ENCODE peak calls at places on chromosomes 6 and 20, in five cellular contexts. V, C, G, J and M are unnamed samples.

GRCh38 chr6:79391511-79391910 is 145.7 kb downstream of the LCA5 start:
- DNase-seq in G (no peak), C (no peak), J (no peak), V (no peak), M (no peak)

GRCh38 chr20:7113577-7114466 is 346.3 kb downstream of the BMP2 start:
- DNase-seq in G (peak; percentile 5), C (peak; percentile 1), V (peak; percentile 60), J (peak; percentile 19), M (no peak)

GRCh38 chr6:137638926-137639706 is 144.9 kb upstream of the OLIG3 start:
- DNase-seq in J (no peak), G (no peak), V (no peak), C (no peak), M (no peak)

GRCh38 chr6:165218816-165219215 is 90.6 kb downstream of the C6orf118 start:
- DNase-seq in C (no peak), G (no peak), J (no peak), V (no peak), M (no peak)

GRCh38 chr6:63804381-63804956 is 168.9 kb downstream of the PHF3 start:
- DNase-seq in V (no peak), C (peak; percentile 95), G (no peak), J (no peak), M (no peak)

GRCh38 chr20:33209789-33210188 is 7.4 kb upstream of the BPIFA3 start:
- DNase-seq in C (peak; percentile 52), G (peak; percentile 61), V (peak; percentile 71), J (peak; percentile 35), M (peak; percentile 68)

GRCh38 chr6:45587229-45588060 is 209.7 kb upstream of the SUPT3H start:
- DNase-seq in C (no peak), V (no peak), J (no peak), G (no peak), M (no peak)

GRCh38 chr6:16419636-16420331 is 181.4 kb downstream of the GMPR start:
- DNase-seq in V (no peak), J (no peak), G (no peak), C (no peak), M (no peak)

GRCh38 chr6:168666751-168667427 is 225.9 kb downstream of the SMOC2 start:
- DNase-seq in G (no peak), V (peak; percentile 18), J (no peak), C (no peak), M (no peak)

GRCh38 chr6:11354019-11354418 is 121.6 kb upstream of the NEDD9 start:
- DNase-seq in G (no peak), V (no peak), C (peak; percentile 58), J (no peak), M (no peak)

GRCh38 chr6:105251689-105252088 is 71.9 kb upstream of the POPDC3 start:
- DNase-seq in J (no peak), G (no peak), C (no peak), V (no peak), M (no peak)

GRCh38 chr6:137705166-137706064 is 161.6 kb upstream of the TNFAIP3 start:
- DNase-seq in J (no peak), G (peak; percentile 76), C (peak; percentile 63), V (peak; percentile 56), M (no peak)

GRCh38 chr6:90918361-90918760 is 331.5 kb upstream of the MAP3K7 start:
- DNase-seq in J (no peak), C (no peak), G (no peak), V (no peak), M (no peak)

GRCh38 chr6:25017932-25018581 is 82.3 kb upstream of the RIPOR2 start:
- DNase-seq in C (peak; percentile 65), G (peak; percentile 62), V (no peak), J (no peak), M (peak; percentile 40)

GRCh38 chr20:42567409-42567808 is 622.3 kb downstream of the PTPRT start:
- DNase-seq in C (no peak), J (no peak), G (no peak), V (no peak), M (no peak)

GRCh38 chr6:46220351-46221220 is 49.8 kb upstream of the ENPP5 start:
- DNase-seq in V (no peak), J (no peak), C (no peak), G (no peak), M (no peak)

GRCh38 chr6:168182908-168183612 is 104.0 kb upstream of the FRMD1 start:
- DNase-seq in C (no peak), V (no peak), J (no peak), G (no peak), M (no peak)

GRCh38 chr20:11553603-11554002 is 364.1 kb upstream of the BTBD3 start:
- DNase-seq in G (no peak), V (no peak), C (peak; percentile 18), J (no peak), M (no peak)

GRCh38 chr6:15493437-15494168 is 169.2 kb downstream of the DTNBP1 start:
- DNase-seq in J (no peak), G (no peak), C (peak; percentile 63), V (no peak), M (no peak)

GRCh38 chr6:31246051-31246495 is 25.8 kb downstream of the HLA-C start:
- DNase-seq in G (no peak), C (peak; percentile 84), J (no peak), V (no peak), M (peak; percentile 42)

GRCh38 chr6:170137176-170137891 is 153.5 kb downstream of the DLL1 start:
- DNase-seq in J (no peak), C (no peak), G (no peak), V (peak; percentile 61), M (no peak)
- TF ChIP-seq POLR2A in J (no peak), C (no peak), G (no peak), V (no peak), M (no peak)

DNA sequence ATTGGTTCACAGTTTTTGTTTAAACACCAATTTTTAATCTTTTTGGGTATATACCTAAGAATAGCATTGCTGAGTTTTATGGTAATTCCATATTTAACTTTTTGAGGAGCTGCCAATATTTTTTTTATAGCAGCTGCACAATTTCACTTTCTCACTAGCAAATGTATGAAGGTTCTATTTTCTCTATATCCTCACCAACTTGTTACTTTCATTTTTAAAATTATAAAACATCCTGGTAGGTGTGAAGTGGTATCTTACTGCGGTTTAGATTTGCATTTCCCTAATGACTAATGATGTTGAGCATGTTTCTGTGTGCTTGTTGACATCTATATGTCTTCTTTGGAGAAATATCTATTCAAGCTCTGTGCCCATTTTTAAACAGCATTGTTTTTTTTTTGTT is 452.1 kb downstream of the GRIK2 start:
- DNase-seq in V (no peak), C (no peak), G (no peak), J (no peak), M (no peak)
- TF ChIP-seq POLR2A in V (no peak), C (no peak), G (no peak), J (no peak), M (no peak)

DNA sequence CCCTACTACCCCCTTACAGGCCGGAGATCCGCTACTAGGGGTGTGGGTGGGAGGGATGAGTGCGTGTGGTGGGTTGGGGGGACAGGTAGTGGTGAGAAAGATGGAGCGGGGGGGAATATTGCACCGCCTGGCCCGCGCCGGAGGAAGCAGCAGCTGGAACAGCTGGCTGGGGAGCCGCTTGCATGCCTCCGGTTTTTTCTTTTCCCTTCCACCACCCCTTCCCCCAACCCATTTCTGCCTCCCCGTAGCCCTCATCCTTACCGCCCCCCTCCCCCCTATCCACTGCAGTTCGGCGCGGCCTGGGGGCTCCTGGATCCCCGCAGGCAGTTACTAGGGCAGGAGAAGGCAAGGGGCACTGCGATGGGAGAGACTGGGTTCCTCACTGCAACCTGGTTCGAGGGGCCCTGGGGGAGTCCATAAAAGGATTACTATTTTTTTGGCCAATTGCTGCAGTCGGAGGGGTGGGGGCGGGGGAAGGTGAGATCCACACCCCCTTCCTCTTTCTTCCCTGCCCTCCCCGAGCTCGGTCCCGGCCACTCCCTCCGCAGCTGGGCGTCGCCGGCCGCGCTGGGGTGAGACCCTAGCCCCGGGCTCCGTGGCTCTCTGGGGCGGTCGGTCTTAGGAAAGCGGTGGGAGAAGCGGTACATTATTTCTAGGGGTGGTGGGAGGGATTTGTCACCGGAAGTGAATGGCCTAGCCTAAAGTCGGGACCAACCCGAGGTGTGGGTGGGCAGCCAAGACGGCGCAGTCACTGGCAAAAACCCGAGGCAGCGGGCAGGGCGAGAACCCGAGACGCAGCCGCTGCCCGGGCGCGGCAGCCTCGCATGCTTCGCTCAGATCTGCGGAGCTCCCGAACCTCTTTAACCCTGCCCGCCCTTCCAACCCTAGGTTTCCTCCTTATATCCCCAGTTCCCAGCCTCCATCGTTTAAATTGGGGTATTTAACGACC is 823 bp upstream of the TBCC start:
- DNase-seq in C (peak; percentile 89), V (peak; percentile 84), G (peak; percentile 81), J (peak; percentile 86), M (peak; percentile 80)
- TF ChIP-seq POLR2A in C (peak; percentile 84), V (peak; percentile 76), G (peak; percentile 61), J (peak; percentile 85), M (peak; percentile 52)

DNA sequence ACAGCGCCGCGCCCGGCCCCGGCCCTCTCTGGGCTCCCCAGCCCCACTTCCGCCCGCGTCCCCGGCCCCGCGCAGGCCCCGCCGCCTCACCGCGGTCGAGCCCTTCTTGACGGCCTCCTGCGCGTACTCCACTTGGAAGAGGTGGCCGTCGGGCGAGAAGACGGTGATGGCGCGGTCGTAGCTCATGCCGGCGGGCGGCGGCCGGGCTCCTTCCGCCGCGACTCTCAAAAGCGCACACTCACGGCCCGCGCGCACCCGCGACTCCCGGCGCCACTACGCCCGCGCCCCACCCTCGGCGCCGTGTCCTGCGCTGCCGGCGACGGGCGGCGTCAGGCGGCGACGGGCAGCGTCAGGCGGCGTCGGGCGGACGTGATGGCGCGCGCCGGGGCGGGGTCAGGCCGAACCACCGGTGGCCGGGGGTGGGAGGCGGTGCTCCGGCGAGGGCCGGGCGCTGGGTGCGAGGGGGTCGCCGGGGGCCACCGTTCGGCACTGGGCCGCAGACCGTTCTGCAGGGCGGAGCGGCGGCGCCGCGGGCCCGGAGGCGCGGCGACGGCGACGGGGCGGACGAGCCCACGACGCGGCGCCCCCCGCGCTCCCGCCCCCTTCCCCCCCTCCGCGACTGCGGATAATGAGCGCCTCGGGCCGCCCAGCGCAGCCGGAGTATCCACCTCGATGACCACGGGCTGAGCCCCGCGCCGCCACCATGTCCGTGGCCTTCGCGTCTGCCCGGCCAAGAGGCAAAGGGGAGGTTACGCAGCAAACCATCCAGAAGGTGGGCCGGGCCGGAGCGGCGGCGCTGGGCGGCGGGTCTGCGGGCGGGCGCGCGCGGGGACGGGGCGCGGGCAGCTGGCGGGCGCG is at the start of the genes PSMA7 and SS18L1:
- DNase-seq in J (peak; percentile 75), C (peak; percentile 80), G (peak; percentile 98), V (peak; percentile 91), M (peak; percentile 86)
- TF ChIP-seq POLR2A in J (peak; percentile 85), C (peak; percentile 87), G (peak; percentile 76), V (peak; percentile 98), M (peak; percentile 97)

GRCh38 chr20:57474816-57475215 is 50.1 kb downstream of the CTCFL start:
- DNase-seq in C (no peak), G (no peak), V (peak; percentile 45), J (no peak), M (no peak)

GRCh38 chr20:57471496-57472210 is 53.3 kb downstream of the CTCFL start:
- DNase-seq in C (no peak), V (no peak), J (no peak), G (no peak), M (no peak)

GRCh38 chr20:57475388-57476072 is 49.4 kb downstream of the CTCFL start:
- DNase-seq in V (peak; percentile 18), G (no peak), C (no peak), J (no peak), M (no peak)

GRCh38 chr20:57474191-57474590 is 50.7 kb downstream of the CTCFL start:
- DNase-seq in C (no peak), G (no peak), J (no peak), V (no peak), M (no peak)

GRCh38 chr20:57473246-57474042 is 51.5 kb downstream of the CTCFL start:
- DNase-seq in V (peak; percentile 76), C (no peak), J (no peak), G (peak; percentile 5), M (no peak)
- TF ChIP-seq POLR2A in V (no peak), C (no peak), J (no peak), G (no peak), M (no peak)